ENCODE peak calls at places on chromosomes 5 and 9, in ten cellular contexts. O is NCI-H2081; Y is EL; M is astrocyte of the spinal cord; K is hepatocyte; G is NAMALWA; J is CD4-positive, alpha-beta T cell; Q is GM18507; Z is hippocampal formation; C is naive thymus-derived CD8-positive, alpha-beta T cell. D is an unnamed sample.

GRCh38 chr5:127596501-127596900 is 52.4 kb upstream of the CTXN3 start:
- DNase-seq in C (no peak), J (no peak), M (no peak), O (no peak), G (no peak), K (no peak), Y (no peak), Q (no peak), Z (no peak), D (no peak)

GRCh38 chr9:85016389-85016997 is 347.0 kb downstream of the NTRK2 start:
- DNase-seq in O (no peak), M (no peak), J (no peak), C (no peak), Y (no peak), Q (no peak), K (no peak), Z (peak; percentile 16), G (no peak), D (no peak)

GRCh38 chr5:9776525-9776924 is 146.4 kb upstream of the TAS2R1 start:
- DNase-seq in O (no peak), G (no peak), Q (no peak), Y (peak; percentile 72), J (no peak), K (no peak), M (peak; percentile 57), C (no peak), Z (no peak), D (no peak)

GRCh38 chr5:174319551-174319950 is 274.0 kb downstream of the NSG2 start:
- DNase-seq in Y (no peak), Z (no peak), G (no peak), C (no peak), J (no peak), O (no peak), M (no peak), Q (no peak), K (no peak), D (no peak)

GRCh38 chr5:180704362-180704761 is 35.5 kb downstream of the OR2Y1 start:
- DNase-seq in C (no peak), K (no peak), Q (no peak), J (no peak), Z (no peak), O (peak; percentile 5), G (no peak), M (no peak), Y (peak; percentile 36), D (peak; percentile 16)

GRCh38 chr5:81904861-81905260 is 67.0 kb upstream of the ATG10 start:
- DNase-seq in Z (no peak), O (no peak), Q (no peak), J (no peak), Y (peak; percentile 31), M (no peak), K (no peak), G (no peak), C (no peak), D (no peak)

GRCh38 chr9:117696141-117696540 is 8.1 kb upstream of the TLR4 start:
- DNase-seq in K (no peak), Q (no peak), O (no peak), J (no peak), Z (no peak), Y (no peak), C (no peak), G (no peak), M (no peak), D (peak; percentile 74)

GRCh38 chr9:97564291-97565175 is 63.1 kb downstream of the TMOD1 start:
- DNase-seq in O (no peak), Y (peak; percentile 80), C (no peak), G (no peak), K (peak; percentile 68), Q (no peak), Z (no peak), J (no peak), M (peak; percentile 32), D (peak; percentile 49)

GRCh38 chr9:134987906-134988700 is 70.4 kb upstream of the FCN1 start:
- DNase-seq in K (no peak), Y (no peak), G (no peak), M (no peak), Z (no peak), J (no peak), Q (no peak), O (no peak), C (no peak), D (no peak)

GRCh38 chr9:33782395-33783152 is 12.8 kb upstream of the PRSS3 start:
- DNase-seq in Y (peak; percentile 69), K (no peak), G (no peak), C (no peak), Z (no peak), M (peak; percentile 73), J (no peak), Q (no peak), O (no peak), D (no peak)

GRCh38 chr5:109740329-109740728 is 50.6 kb downstream of the MAN2A1 start:
- DNase-seq in M (peak; percentile 61), J (no peak), Z (no peak), C (no peak), G (no peak), O (no peak), K (no peak), Y (peak; percentile 41), Q (peak; percentile 4), D (peak; percentile 12)

GRCh38 chr5:61334224-61335196 is 2.5 kb downstream of the ZSWIM6 start:
- DNase-seq in J (no peak), K (peak; percentile 51), Y (peak; percentile 65), Z (no peak), M (peak; percentile 81), Q (no peak), G (no peak), C (no peak), O (no peak), D (no peak)

GRCh38 chr5:80569086-80569960 is 757 bp downstream of the ANKRD34B start:
- DNase-seq in K (no peak), Z (no peak), J (no peak), G (no peak), O (no peak), M (no peak), C (no peak), Y (no peak), Q (no peak), D (peak; percentile 20)

GRCh38 chr9:133710661-133711427 is 27.3 kb downstream of the SARDH start:
- DNase-seq in C (no peak), O (no peak), Y (no peak), Q (no peak), M (no peak), Z (no peak), J (no peak), G (no peak), K (no peak), D (no peak)

GRCh38 chr9:125932012-125932411 is 184.8 kb downstream of the PBX3 start:
- DNase-seq in Y (peak; percentile 99), J (no peak), Q (no peak), Z (no peak), M (peak; percentile 98), K (peak; percentile 71), O (no peak), C (no peak), G (no peak), D (peak; percentile 97)

GRCh38 chr9:107211331-107211730 is 71.7 kb upstream of the RAD23B start:
- DNase-seq in M (no peak), C (no peak), J (no peak), Y (no peak), G (no peak), Z (no peak), K (no peak), O (no peak), Q (no peak), D (no peak)

GRCh38 chr9:37104183-37104889 is 16.0 kb upstream of the ZCCHC7 start:
- DNase-seq in O (no peak), J (no peak), Z (no peak), C (no peak), K (peak; percentile 62), Y (peak; percentile 76), Q (no peak), G (no peak), M (peak; percentile 63), D (peak; percentile 94)

GRCh38 chr9:129907196-129907595 is 71.9 kb downstream of the USP20 start:
- DNase-seq in Z (no peak), K (no peak), O (no peak), Q (no peak), J (no peak), C (no peak), Y (peak; percentile 40), M (no peak), G (no peak), D (peak; percentile 77)

GRCh38 chr5:177607452-177608192 is 7.7 kb downstream of the B4GALT7 start:
- DNase-seq in J (peak; percentile 37), K (peak; percentile 94), Q (peak; percentile 57), Y (peak; percentile 74), C (peak; percentile 35), M (peak; percentile 85), Z (no peak), O (peak; percentile 79), G (peak; percentile 76), D (peak; percentile 94)

GRCh38 chr5:173884402-173885053 is 3.6 kb upstream of the CPEB4 start:
- DNase-seq in G (peak; percentile 33), Y (no peak), O (no peak), Q (no peak), C (peak; percentile 32), J (no peak), K (peak; percentile 37), M (no peak), Z (no peak), D (no peak)

GRCh38 chr5:35012796-35013195 is 35.0 kb downstream of the AGXT2 start:
- DNase-seq in M (no peak), G (no peak), Y (no peak), O (no peak), K (no peak), Q (no peak), Z (no peak), J (no peak), C (no peak), D (no peak)

GRCh38 chr5:159504857-159505304 is 174.6 kb upstream of the IL12B start:
- DNase-seq in Y (peak; percentile 81), K (peak; percentile 75), G (no peak), M (peak; percentile 84), C (no peak), O (no peak), J (no peak), Z (peak; percentile 12), Q (no peak), D (peak; percentile 82)

GRCh38 chr5:139803978-139804377 is 8.4 kb downstream of the PSD2 start:
- DNase-seq in Z (no peak), K (no peak), O (no peak), Q (no peak), G (no peak), M (no peak), Y (no peak), J (no peak), C (no peak), D (no peak)

GRCh38 chr5:126846756-126847155 is 69.8 kb downstream of the LMNB1 start:
- DNase-seq in O (no peak), C (no peak), J (no peak), G (no peak), K (no peak), Z (no peak), Y (no peak), M (no peak), Q (no peak), D (no peak)

GRCh38 chr9:89408628-89409101 is 89.2 kb downstream of the SEMA4D start:
- DNase-seq in G (no peak), K (no peak), O (no peak), Q (no peak), Z (peak; percentile 44), Y (no peak), J (peak; percentile 65), M (no peak), C (peak; percentile 60), D (no peak)

GRCh38 chr5:179610109-179610902 is 13.2 kb downstream of the HNRNPH1 start:
- DNase-seq in Z (no peak), O (no peak), Y (no peak), K (no peak), G (no peak), Q (no peak), C (no peak), J (no peak), M (no peak), D (peak; percentile 32)

GRCh38 chr5:172002310-172002709 is 4.1 kb downstream of the FBXW11 start:
- DNase-seq in K (no peak), M (peak; percentile 15), J (no peak), G (peak; percentile 71), Z (no peak), C (no peak), O (peak; percentile 19), Q (no peak), Y (no peak), D (peak; percentile 15)

D was measured in foreskin fibroblast.